ENCODE peak calls at places on chromosomes 12 and 14, in seven cellular contexts. One of them, this sample, is unnamed.
A peak's percentile ranks its signal among the peaks of the same experiment; 100 is the strongest.

GRCh38 chr12:11884661-11885060 is 186.1 kb upstream of the BCL2L14 start:
- DNase-seq in gastrocnemius medialis: no peak
- DNase-seq in ovary: no peak
- DNase-seq in adrenal gland: no peak
- DNase-seq in IMR-90: peak; percentile 19
- DNase-seq in testis: no peak
- DNase-seq in Peyer's patch: no peak
- DNase-seq in this sample: peak; percentile 33

GRCh38 chr12:103901518-103902173 is 28.6 kb upstream of the HSP90B1 start:
- DNase-seq in gastrocnemius medialis: no peak
- DNase-seq in ovary: no peak
- DNase-seq in adrenal gland: no peak
- DNase-seq in IMR-90: no peak
- DNase-seq in testis: no peak
- DNase-seq in Peyer's patch: no peak
- DNase-seq in this sample: no peak

GRCh38 chr12:31732926-31733548 is 4.2 kb upstream of the AMN1 start:
- DNase-seq in gastrocnemius medialis: no peak
- DNase-seq in ovary: no peak
- DNase-seq in adrenal gland: peak; percentile 37
- DNase-seq in IMR-90: peak; percentile 83
- DNase-seq in testis: no peak
- DNase-seq in Peyer's patch: no peak
- DNase-seq in this sample: no peak

GRCh38 chr12:56154246-56154771 is 1.9 kb downstream of the MYL6B start:
- DNase-seq in gastrocnemius medialis: no peak
- DNase-seq in ovary: no peak
- DNase-seq in adrenal gland: no peak
- DNase-seq in IMR-90: no peak
- DNase-seq in testis: no peak
- DNase-seq in Peyer's patch: no peak
- DNase-seq in this sample: no peak

GRCh38 chr12:39010406-39010805 is 105.0 kb upstream of the CPNE8 start:
- DNase-seq in gastrocnemius medialis: no peak
- DNase-seq in ovary: no peak
- DNase-seq in adrenal gland: no peak
- DNase-seq in IMR-90: no peak
- DNase-seq in testis: no peak
- DNase-seq in Peyer's patch: no peak
- DNase-seq in this sample: no peak

GRCh38 chr14:96246535-96246839 is 9.5 kb upstream of the BDKRB1 start:
- DNase-seq in gastrocnemius medialis: no peak
- DNase-seq in ovary: no peak
- DNase-seq in adrenal gland: peak; percentile 13
- DNase-seq in IMR-90: peak; percentile 99
- DNase-seq in testis: no peak
- DNase-seq in Peyer's patch: no peak
- DNase-seq in this sample: no peak

GRCh38 chr12:106953352-106954260 is 2.1 kb upstream of the TMEM263 start:
- DNase-seq in gastrocnemius medialis: no peak
- DNase-seq in ovary: no peak
- DNase-seq in adrenal gland: no peak
- DNase-seq in IMR-90: peak; percentile 4
- DNase-seq in testis: no peak
- DNase-seq in Peyer's patch: no peak
- DNase-seq in this sample: no peak

GRCh38 chr12:78490841-78491240 is 373.7 kb upstream of the SYT1 start:
- DNase-seq in gastrocnemius medialis: no peak
- DNase-seq in ovary: no peak
- DNase-seq in adrenal gland: no peak
- DNase-seq in IMR-90: peak; percentile 1
- DNase-seq in testis: no peak
- DNase-seq in Peyer's patch: no peak
- DNase-seq in this sample: no peak

GRCh38 chr12:131124487-131125280 is 171.0 kb downstream of the ADGRD1 start:
- DNase-seq in gastrocnemius medialis: no peak
- DNase-seq in ovary: no peak
- DNase-seq in adrenal gland: no peak
- DNase-seq in IMR-90: no peak
- DNase-seq in testis: no peak
- DNase-seq in Peyer's patch: no peak
- DNase-seq in this sample: no peak

GRCh38 chr14:64879635-64880381 is at the start of gene SPTB:
- DNase-seq in gastrocnemius medialis: peak; percentile 83
- DNase-seq in ovary: no peak
- DNase-seq in adrenal gland: peak; percentile 8
- DNase-seq in IMR-90: no peak
- DNase-seq in testis: peak; percentile 65
- DNase-seq in Peyer's patch: peak; percentile 64
- DNase-seq in this sample: peak; percentile 77

GRCh38 chr14:34460841-34461240 is 1.2 kb downstream of the SPTSSA start:
- DNase-seq in gastrocnemius medialis: no peak
- DNase-seq in ovary: no peak
- DNase-seq in adrenal gland: no peak
- DNase-seq in IMR-90: peak; percentile 77
- DNase-seq in testis: no peak
- DNase-seq in Peyer's patch: no peak
- DNase-seq in this sample: no peak
- H3K4me3 ChIP-seq in gastrocnemius medialis: peak overlapping the region; percentile 68
- H3K4me3 ChIP-seq in ovary: peak overlapping the region; percentile 57
- H3K4me3 ChIP-seq in adrenal gland: no peak overlapping the region
- H3K4me3 ChIP-seq in IMR-90: peak overlapping the region; percentile 82
- H3K4me3 ChIP-seq in testis: peak overlapping the region; percentile 73
- H3K4me3 ChIP-seq in Peyer's patch: no peak overlapping the region
- H3K4me3 ChIP-seq in this sample: no peak overlapping the region

GRCh38 chr12:50924439-50925341 is 27.7 kb upstream of the HIGD1C start:
- DNase-seq in gastrocnemius medialis: peak; percentile 97
- DNase-seq in ovary: peak; percentile 95
- DNase-seq in adrenal gland: peak; percentile 96
- DNase-seq in IMR-90: peak; percentile 86
- DNase-seq in testis: peak; percentile 95
- DNase-seq in Peyer's patch: peak; percentile 77
- DNase-seq in this sample: peak; percentile 95
- TF ChIP-seq POLR2A in gastrocnemius medialis: peak; percentile 32
- TF ChIP-seq POLR2A in ovary: no peak
- TF ChIP-seq POLR2A in adrenal gland: peak; percentile 86
- TF ChIP-seq POLR2A in IMR-90: no peak
- TF ChIP-seq POLR2A in testis: no peak
- TF ChIP-seq POLR2A in Peyer's patch: no peak
- TF ChIP-seq POLR2A in this sample: peak; percentile 50

DNA sequence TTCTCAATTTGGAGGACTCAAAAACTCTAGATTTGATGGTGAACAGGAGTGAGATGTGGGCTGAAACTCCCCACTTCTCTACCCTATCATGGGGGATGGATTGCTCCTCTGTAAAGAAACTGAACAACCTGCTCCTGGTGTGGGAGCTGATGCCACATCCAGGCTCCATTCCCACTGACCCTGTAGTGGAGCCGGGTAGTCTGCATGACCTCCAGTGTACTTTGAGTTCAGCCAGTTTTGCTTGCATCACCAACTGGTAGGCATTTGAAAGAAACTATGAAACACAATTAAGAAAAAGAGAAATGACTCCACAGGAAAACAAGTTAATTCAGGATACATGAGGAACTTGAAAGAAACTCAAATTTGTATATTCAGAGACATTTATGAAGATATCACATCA is 27.3 kb upstream of the EMP1 start:
- DNase-seq in gastrocnemius medialis: no peak
- DNase-seq in ovary: no peak
- DNase-seq in adrenal gland: no peak
- DNase-seq in IMR-90: no peak
- DNase-seq in testis: no peak
- DNase-seq in Peyer's patch: no peak
- DNase-seq in this sample: no peak
- H3K4me1 ChIP-seq in gastrocnemius medialis: no peaks in the 10 kb centered on the region
- H3K4me1 ChIP-seq in ovary: peaks cover 4% of the 10 kb centered on the region
- H3K4me1 ChIP-seq in adrenal gland: peaks cover 9% of the 10 kb centered on the region
- H3K4me1 ChIP-seq in IMR-90: peaks cover 24% of the 10 kb centered on the region
- H3K4me1 ChIP-seq in testis: no peaks in the 10 kb centered on the region
- H3K4me1 ChIP-seq in Peyer's patch: peaks cover 14% of the 10 kb centered on the region
- H3K4me1 ChIP-seq in this sample: peaks cover 9% of the 10 kb centered on the region

GRCh38 chr12:110622582-110622981 is 8.7 kb downstream of the TCTN1 start:
- DNase-seq in gastrocnemius medialis: no peak
- DNase-seq in ovary: no peak
- DNase-seq in adrenal gland: no peak
- DNase-seq in IMR-90: no peak
- DNase-seq in testis: no peak
- DNase-seq in Peyer's patch: no peak
- DNase-seq in this sample: no peak

GRCh38 chr12:110627500-110628195 is 13.7 kb downstream of the TCTN1 start:
- DNase-seq in gastrocnemius medialis: no peak
- DNase-seq in ovary: no peak
- DNase-seq in adrenal gland: no peak
- DNase-seq in IMR-90: no peak
- DNase-seq in testis: no peak
- DNase-seq in Peyer's patch: no peak
- DNase-seq in this sample: no peak
- H3K4me3 ChIP-seq in gastrocnemius medialis: no peak overlapping the region
- H3K4me3 ChIP-seq in ovary: no peak overlapping the region
- H3K4me3 ChIP-seq in adrenal gland: no peak overlapping the region
- H3K4me3 ChIP-seq in IMR-90: no peak overlapping the region
- H3K4me3 ChIP-seq in testis: no peak overlapping the region
- H3K4me3 ChIP-seq in Peyer's patch: no peak overlapping the region
- H3K4me3 ChIP-seq in this sample: no peak overlapping the region

GRCh38 chr12:6534914-6535696 is 788 bp downstream of the GAPDH start:
- DNase-seq in gastrocnemius medialis: peak; percentile 79
- DNase-seq in ovary: peak; percentile 83
- DNase-seq in adrenal gland: peak; percentile 90
- DNase-seq in IMR-90: peak; percentile 69
- DNase-seq in testis: peak; percentile 73
- DNase-seq in Peyer's patch: peak; percentile 84
- DNase-seq in this sample: peak; percentile 81
- TF ChIP-seq POLR2A in gastrocnemius medialis: peak; percentile 25
- TF ChIP-seq POLR2A in ovary: peak; percentile 19
- TF ChIP-seq POLR2A in adrenal gland: peak; percentile 74
- TF ChIP-seq POLR2A in IMR-90: no peak
- TF ChIP-seq POLR2A in testis: no peak
- TF ChIP-seq POLR2A in Peyer's patch: no peak
- TF ChIP-seq POLR2A in this sample: no peak

DNA sequence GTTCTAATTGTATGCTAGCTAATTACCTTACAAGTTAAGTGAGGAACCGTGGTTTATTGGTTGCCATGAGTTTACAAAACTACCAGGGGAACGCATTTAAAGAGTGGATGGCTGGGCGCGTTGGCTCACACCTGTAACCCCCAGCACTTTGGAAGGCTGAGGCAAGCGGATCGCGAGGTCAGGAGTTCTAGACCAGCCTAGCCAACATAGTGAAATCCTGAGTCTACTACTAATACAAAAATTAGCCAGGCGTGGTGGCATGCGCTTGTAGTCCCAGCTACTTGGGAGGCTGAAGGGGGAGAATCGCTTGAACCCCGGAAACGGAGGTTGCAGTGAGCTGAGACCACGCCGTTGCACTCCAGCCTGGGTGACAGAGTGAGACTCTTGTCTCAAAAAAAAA is 2.2 kb downstream of the EIF5 start:
- DNase-seq in gastrocnemius medialis: no peak
- DNase-seq in ovary: no peak
- DNase-seq in adrenal gland: no peak
- DNase-seq in IMR-90: no peak
- DNase-seq in testis: no peak
- DNase-seq in Peyer's patch: no peak
- DNase-seq in this sample: no peak
- H3K4me1 ChIP-seq in gastrocnemius medialis: peaks cover 44% of the 10 kb centered on the region
- H3K4me1 ChIP-seq in ovary: peaks cover 6% of the 10 kb centered on the region
- H3K4me1 ChIP-seq in adrenal gland: peaks cover 33% of the 10 kb centered on the region
- H3K4me1 ChIP-seq in IMR-90: peaks cover 3% of the 10 kb centered on the region
- H3K4me1 ChIP-seq in testis: peaks cover 23% of the 10 kb centered on the region
- H3K4me1 ChIP-seq in Peyer's patch: peaks cover 28% of the 10 kb centered on the region
- H3K4me1 ChIP-seq in this sample: peaks cover 22% of the 10 kb centered on the region